ENCODE peak calls at places on chromosomes 13 and 19, in eight cellular contexts. S is H1, W is IMR-90, I is K562, U is HCT116, B is SK-N-SH, Q is GM12878, E is HepG2. C is an unnamed sample.

GRCh38 chr13:40132249-40132648 is 476.8 kb downstream of the COG6 start:
- DNase-seq in S (no peak), W (no peak), I (no peak), U (no peak), B (no peak), Q (no peak), E (no peak), C (no peak)

GRCh38 chr19:18264428-18264827 is 9.8 kb downstream of the IQCN start:
- DNase-seq in S (no peak), W (no peak), I (no peak), U (no peak), B (no peak), Q (no peak), E (peak), C (no peak)

GRCh38 chr13:97659602-97660001 is 225.6 kb downstream of the RAP2A start:
- DNase-seq in S (no peak), W (peak), I (peak), U (no peak), B (peak), Q (no peak), E (peak), C (peak)

GRCh38 chr19:58468216-58468839 is 1.4 kb downstream of the ZNF324 start:
- DNase-seq in S (no peak), W (peak), I (peak), U (no peak), B (no peak), Q (no peak), E (no peak), C (no peak)

GRCh38 chr13:102128216-102128800 is 273.5 kb downstream of the FGF14 start:
- DNase-seq in S (no peak), W (peak), I (no peak), U (no peak), B (no peak), Q (no peak), E (no peak), C (no peak)

GRCh38 chr13:21149568-21149967 is 26.8 kb downstream of the SKA3 start:
- DNase-seq in S (no peak), W (peak), I (no peak), U (no peak), B (no peak), Q (no peak), E (no peak), C (no peak)

GRCh38 chr19:14089412-14089661 is 1.2 kb downstream of the SAMD1 start:
- DNase-seq in S (no peak), W (no peak), I (no peak), U (no peak), B (peak), Q (no peak), E (no peak), C (peak)

GRCh38 chr19:6057651-6058365 is 52.5 kb downstream of the RFX2 start:
- DNase-seq in S (no peak), W (no peak), I (no peak), U (no peak), B (no peak), Q (no peak), E (no peak), C (no peak)

GRCh38 chr19:48644839-48645651 is 942 bp downstream of the CA11 start:
- DNase-seq in S (peak), W (peak), I (peak), U (peak), B (peak), Q (no peak), E (peak), C (peak)

GRCh38 chr13:88670509-88670908 is 999.3 kb downstream of the SLITRK5 start:
- DNase-seq in S (no peak), W (no peak), I (no peak), U (no peak), B (no peak), Q (no peak), E (no peak), C (no peak)

GRCh38 chr13:23966691-23967615 is 69.7 kb upstream of the C1QTNF9B start:
- DNase-seq in S (no peak), W (peak), I (no peak), U (no peak), B (no peak), Q (peak), E (no peak), C (no peak)

GRCh38 chr13:83618966-83619365 is 263.3 kb downstream of the SLITRK1 start:
- DNase-seq in S (no peak), W (no peak), I (no peak), U (peak), B (no peak), Q (no peak), E (no peak), C (no peak)
- TF ChIP-seq RAD21 in S (no peak), W (no peak), I (no peak), U (no peak), B (no peak), Q (no peak), E (no peak), C (no peak)

GRCh38 chr13:73900591-73900990 is 233.6 kb downstream of the KLF12 start:
- DNase-seq in S (no peak), W (no peak), I (no peak), U (no peak), B (no peak), Q (no peak), E (no peak), C (no peak)
- TF ChIP-seq RAD21 in S (no peak), W (no peak), I (no peak), U (no peak), B (no peak), Q (no peak), E (no peak), C (no peak)

DNA sequence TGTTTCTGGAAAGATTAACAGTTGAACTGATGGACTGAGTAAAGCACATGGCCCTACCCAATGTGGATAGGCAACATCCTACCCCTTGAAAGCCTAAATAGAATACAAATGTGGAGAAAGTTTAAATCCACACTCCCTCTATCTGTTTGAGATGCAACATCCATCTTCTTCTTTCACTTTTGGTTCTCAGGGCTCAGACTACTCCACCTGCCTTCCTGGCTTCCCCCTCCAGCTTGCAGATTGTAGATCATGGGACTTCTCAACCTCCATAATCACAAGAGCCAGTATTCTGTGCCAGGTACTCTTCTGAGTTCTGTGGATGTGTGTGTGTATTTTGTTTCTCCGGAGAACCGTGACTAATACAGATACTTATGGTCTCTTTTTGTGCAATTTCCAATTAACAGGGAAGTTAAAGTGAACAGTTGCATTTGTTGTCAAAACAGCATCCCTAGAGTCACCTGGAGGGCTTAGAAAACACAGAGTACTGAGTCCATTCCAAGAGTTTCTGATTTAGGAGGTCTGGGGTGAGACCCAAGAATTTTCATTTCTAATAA is 590.3 kb upstream of the MIR17HG start:
- DNase-seq in S (no peak), W (no peak), I (no peak), U (no peak), B (no peak), Q (no peak), E (no peak), C (no peak)
- TF ChIP-seq RAD21 in S (no peak), W (no peak), I (no peak), U (no peak), B (no peak), Q (no peak), E (no peak), C (no peak)

GRCh38 chr19:38696733-38697055 is 47.6 kb downstream of the CAPN12 start:
- DNase-seq in S (no peak), W (no peak), I (no peak), U (no peak), B (no peak), Q (no peak), E (no peak), C (no peak)
- TF ChIP-seq RAD21 in S (no peak), W (no peak), I (no peak), U (no peak), B (no peak), Q (no peak), E (no peak), C (no peak)

DNA sequence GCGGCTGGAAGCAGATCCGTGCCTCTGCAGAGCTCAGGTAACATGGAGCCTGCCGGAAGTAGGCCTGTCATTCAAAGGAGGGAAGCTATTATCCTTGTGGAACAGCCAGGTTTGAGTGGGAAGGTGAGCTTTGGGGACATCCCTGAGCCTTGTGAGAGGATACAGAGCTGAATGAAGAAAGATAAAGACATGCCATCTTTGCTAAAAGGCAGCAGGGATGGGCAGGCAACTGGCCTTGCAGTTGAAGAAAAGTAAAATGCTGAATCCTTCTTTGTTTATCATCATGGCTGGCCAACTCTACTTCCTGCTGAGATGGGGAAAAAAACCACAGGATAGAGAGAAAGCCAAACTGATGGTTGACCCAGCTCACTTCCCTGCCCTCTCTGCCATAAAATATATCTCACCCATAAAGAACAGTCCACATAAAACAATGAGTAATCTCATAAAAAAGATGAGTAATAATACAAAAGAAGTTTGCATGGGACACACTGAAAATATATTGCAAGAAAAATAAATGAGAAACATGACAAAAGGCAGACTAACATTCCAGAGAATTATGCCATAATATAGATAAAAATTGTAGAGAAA is 226.3 kb downstream of the DLEU7 start:
- DNase-seq in S (no peak), W (peak), I (no peak), U (peak), B (no peak), Q (no peak), E (no peak), C (peak)
- TF ChIP-seq RAD21 in S (no peak), W (no peak), I (no peak), U (no peak), B (no peak), Q (no peak), E (no peak), C (no peak)